ENCODE peak calls at places on chromosomes 1 and 21, in four cellular contexts. Z is K562, B is HepG2, F is GM12878. K is an unnamed sample.
A peak's percentile ranks its signal among the peaks of the same experiment; 100 is the strongest.

GRCh38 chr1:6358757-6359567 is 34.6 kb downstream of the ACOT7 start:
- DNase-seq in Z (no peak), B (no peak), F (no peak), K (peak; percentile 75)

GRCh38 chr1:79059361-79059760 is 52.8 kb upstream of the ADGRL4 start:
- DNase-seq in Z (no peak), B (no peak), F (no peak), K (no peak)

GRCh38 chr1:207004931-207005830 is 27.4 kb downstream of the C1orf116 start:
- DNase-seq in Z (peak; percentile 72), B (peak; percentile 73), F (peak; percentile 7), K (peak; percentile 51)

GRCh38 chr1:170162385-170163226 is 16.8 kb downstream of the NTMT2 start:
- DNase-seq in Z (no peak), B (peak; percentile 9), F (no peak), K (no peak)

GRCh38 chr1:155127105-155127671 is 488 bp upstream of the EFNA1 start:
- DNase-seq in Z (no peak), B (peak; percentile 99), F (no peak), K (peak; percentile 77)

GRCh38 chr1:179341943-179342547 is 23.7 kb upstream of the AXDND1 start:
- DNase-seq in Z (no peak), B (no peak), F (no peak), K (no peak)

GRCh38 chr1:43492816-43493215 is 37.9 kb upstream of the PTPRF start:
- DNase-seq in Z (no peak), B (no peak), F (no peak), K (no peak)

GRCh38 chr1:110630770-110631663 is 24.9 kb upstream of the KCNA2 start:
- DNase-seq in Z (peak; percentile 82), B (peak; percentile 40), F (peak; percentile 84), K (peak; percentile 78)

GRCh38 chr1:158864595-158864994 is 33.4 kb downstream of the MNDA start:
- DNase-seq in Z (no peak), B (no peak), F (no peak), K (no peak)

GRCh38 chr1:175968486-175969182 is 225.2 kb upstream of the TNR start:
- DNase-seq in Z (no peak), B (no peak), F (no peak), K (no peak)

GRCh38 chr21:36325373-36326010 is 5.5 kb downstream of the MORC3 start:
- DNase-seq in Z (no peak), B (peak; percentile 42), F (no peak), K (no peak)

GRCh38 chr1:913491-914252 is 10.1 kb upstream of the SAMD11 start:
- DNase-seq in Z (no peak), B (no peak), F (no peak), K (no peak)

GRCh38 chr1:34532113-34532512 is 222.7 kb upstream of the GJB5 start:
- DNase-seq in Z (no peak), B (no peak), F (peak; percentile 67), K (no peak)

DNA sequence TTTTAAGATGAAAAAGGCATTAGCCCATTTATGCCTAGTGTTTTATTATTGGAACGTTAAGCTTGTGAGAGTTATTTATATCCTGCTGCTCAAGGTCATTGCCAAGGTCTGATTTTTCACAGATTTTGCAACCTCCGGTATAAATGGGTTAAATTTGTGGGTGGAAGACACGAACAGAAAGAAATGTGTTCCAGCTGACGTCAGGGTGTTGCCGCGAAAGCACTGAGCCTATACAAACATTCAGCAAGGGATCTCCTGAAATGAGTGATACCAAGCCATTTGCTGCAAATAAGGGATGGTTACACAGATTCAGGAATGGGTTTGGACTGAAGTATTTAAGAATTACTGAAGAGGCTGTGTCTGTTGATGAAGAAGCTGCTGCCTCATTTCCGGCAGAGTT is 32.2 kb downstream of the TMED5 start:
- DNase-seq in Z (no peak), B (no peak), F (no peak), K (no peak)
- TF ChIP-seq FOXM1 in Z (no peak), B (no peak), F (no peak), K (no peak)

GRCh38 chr1:205595435-205595834 is 36.4 kb downstream of the ELK4 start:
- DNase-seq in Z (no peak), B (no peak), F (no peak), K (no peak)
- TF ChIP-seq GABPA in Z (no peak), B (no peak), F (no peak), K (no peak)

GRCh38 chr1:244028701-244029100 is 22.4 kb upstream of the ZBTB18 start:
- DNase-seq in Z (no peak), B (no peak), F (no peak), K (no peak)

GRCh38 chr1:244027491-244027890 is 23.6 kb upstream of the ZBTB18 start:
- DNase-seq in Z (no peak), B (no peak), F (no peak), K (no peak)

GRCh38 chr1:244030481-244031040 is 20.5 kb upstream of the ZBTB18 start:
- DNase-seq in Z (no peak), B (no peak), F (no peak), K (no peak)

GRCh38 chr1:244029137-244029536 is 21.9 kb upstream of the ZBTB18 start:
- DNase-seq in Z (no peak), B (no peak), F (no peak), K (no peak)
- TF ChIP-seq FOXM1 in Z (no peak), B (no peak), F (no peak), K (no peak)

GRCh38 chr1:55363261-55363660 is 148.1 kb upstream of the USP24 start:
- DNase-seq in Z (no peak), B (no peak), F (no peak), K (no peak)
- TF ChIP-seq GABPA in Z (no peak), B (no peak), F (no peak), K (no peak)

GRCh38 chr1:94555091-94555490 is 13.5 kb upstream of the F3 start:
- DNase-seq in Z (no peak), B (no peak), F (no peak), K (no peak)

GRCh38 chr1:94560333-94560732 is 18.8 kb upstream of the F3 start:
- DNase-seq in Z (no peak), B (no peak), F (no peak), K (no peak)

GRCh38 chr1:94562502-94563260 is 21.1 kb upstream of the F3 start:
- DNase-seq in Z (no peak), B (peak; percentile 60), F (no peak), K (no peak)

GRCh38 chr1:94554611-94555010 is 13.1 kb upstream of the F3 start:
- DNase-seq in Z (no peak), B (no peak), F (no peak), K (no peak)

GRCh38 chr1:94559921-94560320 is 18.4 kb upstream of the F3 start:
- DNase-seq in Z (no peak), B (no peak), F (no peak), K (no peak)
- TF ChIP-seq FOXM1 in Z (no peak), B (no peak), F (no peak), K (no peak)

GRCh38 chr1:218803351-218803997 is 370.2 kb upstream of the LYPLAL1 start:
- DNase-seq in Z (no peak), B (no peak), F (no peak), K (no peak)
- TF ChIP-seq GABPA in Z (no peak), B (no peak), F (no peak), K (no peak)

GRCh38 chr1:41365772-41366427 is 4.7 kb downstream of the FOXO6 start:
- DNase-seq in Z (no peak), B (no peak), F (peak; percentile 19), K (no peak)
- TF ChIP-seq FOXM1 in Z (no peak), B (no peak), F (no peak), K (no peak)

K was measured in SK-N-SH.